ENCODE peak calls at places on chromosomes 4 and X, in eight cellular contexts. One of them, this sample, is unnamed. For H3K4me1, the result is how much of the 10 kb centered on the place peaks cover.

GRCh38 chrX:39894626-39895025 is 203.1 kb downstream of the BCOR start:
- ATAC-seq in HCT116: no peak
- ATAC-seq in GM23338: no peak
- ATAC-seq in HepG2: no peak
- ATAC-seq in Panc1: no peak
- ATAC-seq in K562: no peak
- ATAC-seq in upper lobe of left lung: no peak
- ATAC-seq in GM12878: no peak
- ATAC-seq in this sample: no peak

GRCh38 chr4:85812776-85813175 is 337.8 kb downstream of the ARHGAP24 start:
- ATAC-seq in HCT116: no peak
- ATAC-seq in GM23338: no peak
- ATAC-seq in HepG2: no peak
- ATAC-seq in Panc1: no peak
- ATAC-seq in K562: no peak
- ATAC-seq in upper lobe of left lung: no peak
- ATAC-seq in GM12878: no peak
- ATAC-seq in this sample: no peak

GRCh38 chr4:77078401-77078800 is 2.6 kb upstream of the CCNI start:
- ATAC-seq in HCT116: no peak
- ATAC-seq in GM23338: no peak
- ATAC-seq in HepG2: no peak
- ATAC-seq in Panc1: no peak
- ATAC-seq in K562: no peak
- ATAC-seq in upper lobe of left lung: no peak
- ATAC-seq in GM12878: no peak
- ATAC-seq in this sample: no peak

GRCh38 chr4:14924945-14925344 is 77.3 kb upstream of the CPEB2 start:
- ATAC-seq in HCT116: no peak
- ATAC-seq in GM23338: no peak
- ATAC-seq in HepG2: peak
- ATAC-seq in Panc1: no peak
- ATAC-seq in K562: no peak
- ATAC-seq in upper lobe of left lung: peak
- ATAC-seq in GM12878: peak
- ATAC-seq in this sample: no peak

GRCh38 chrX:68650491-68650890 is 3.0 kb downstream of the STARD8 start:
- ATAC-seq in HCT116: no peak
- ATAC-seq in GM23338: no peak
- ATAC-seq in HepG2: no peak
- ATAC-seq in Panc1: no peak
- ATAC-seq in K562: no peak
- ATAC-seq in upper lobe of left lung: no peak
- ATAC-seq in GM12878: no peak
- ATAC-seq in this sample: no peak

GRCh38 chr4:74108457-74109115 is 9.6 kb upstream of the CXCL2 start:
- ATAC-seq in HCT116: peak
- ATAC-seq in GM23338: no peak
- ATAC-seq in HepG2: no peak
- ATAC-seq in Panc1: no peak
- ATAC-seq in K562: no peak
- ATAC-seq in upper lobe of left lung: no peak
- ATAC-seq in GM12878: no peak
- ATAC-seq in this sample: no peak

GRCh38 chr4:40316333-40316781 is 18.8 kb upstream of the CHRNA9 start:
- ATAC-seq in HCT116: no peak
- ATAC-seq in GM23338: peak
- ATAC-seq in HepG2: no peak
- ATAC-seq in Panc1: peak
- ATAC-seq in K562: no peak
- ATAC-seq in upper lobe of left lung: peak
- ATAC-seq in GM12878: peak
- ATAC-seq in this sample: peak

GRCh38 chr4:78667337-78667736 is 108.8 kb upstream of the BMP2K start:
- ATAC-seq in HCT116: no peak
- ATAC-seq in GM23338: no peak
- ATAC-seq in HepG2: no peak
- ATAC-seq in Panc1: no peak
- ATAC-seq in K562: no peak
- ATAC-seq in upper lobe of left lung: peak
- ATAC-seq in GM12878: peak
- ATAC-seq in this sample: no peak

GRCh38 chr4:168868044-168868855 is 141.8 kb downstream of the CBR4 start:
- ATAC-seq in HCT116: no peak
- ATAC-seq in GM23338: no peak
- ATAC-seq in HepG2: no peak
- ATAC-seq in Panc1: no peak
- ATAC-seq in K562: no peak
- ATAC-seq in upper lobe of left lung: no peak
- ATAC-seq in GM12878: no peak
- ATAC-seq in this sample: no peak

GRCh38 chr4:120509222-120509621 is 413.3 kb downstream of the PRDM5 start:
- ATAC-seq in HCT116: no peak
- ATAC-seq in GM23338: no peak
- ATAC-seq in HepG2: no peak
- ATAC-seq in Panc1: no peak
- ATAC-seq in K562: no peak
- ATAC-seq in upper lobe of left lung: no peak
- ATAC-seq in GM12878: no peak
- ATAC-seq in this sample: no peak

GRCh38 chr4:73523126-73523525 is 41.6 kb downstream of the AFM start:
- ATAC-seq in HCT116: no peak
- ATAC-seq in GM23338: no peak
- ATAC-seq in HepG2: no peak
- ATAC-seq in Panc1: no peak
- ATAC-seq in K562: no peak
- ATAC-seq in upper lobe of left lung: no peak
- ATAC-seq in GM12878: no peak
- ATAC-seq in this sample: no peak

GRCh38 chr4:87532109-87532508 is 2.9 kb upstream of the SPARCL1 start:
- ATAC-seq in HCT116: no peak
- ATAC-seq in GM23338: no peak
- ATAC-seq in HepG2: no peak
- ATAC-seq in Panc1: no peak
- ATAC-seq in K562: no peak
- ATAC-seq in upper lobe of left lung: no peak
- ATAC-seq in GM12878: no peak
- ATAC-seq in this sample: no peak
- H3K27ac ChIP-seq in HCT116: no peak
- H3K27ac ChIP-seq in GM23338: no peak
- H3K27ac ChIP-seq in HepG2: no peak
- H3K27ac ChIP-seq in Panc1: no peak
- H3K27ac ChIP-seq in K562: no peak
- H3K27ac ChIP-seq in upper lobe of left lung: peak
- H3K27ac ChIP-seq in GM12878: no peak
- H3K27ac ChIP-seq in this sample: peak

GRCh38 chr4:26273308-26273980 is 47.4 kb upstream of the RBPJ start:
- ATAC-seq in HCT116: no peak
- ATAC-seq in GM23338: no peak
- ATAC-seq in HepG2: no peak
- ATAC-seq in Panc1: no peak
- ATAC-seq in K562: no peak
- ATAC-seq in upper lobe of left lung: peak
- ATAC-seq in GM12878: no peak
- ATAC-seq in this sample: peak
- H3K4me1 ChIP-seq in HCT116: under half
- H3K4me1 ChIP-seq in GM23338: under half
- H3K4me1 ChIP-seq in HepG2: under half
- H3K4me1 ChIP-seq in Panc1: under half
- H3K4me1 ChIP-seq in K562: under half
- H3K4me1 ChIP-seq in upper lobe of left lung: under half
- H3K4me1 ChIP-seq in GM12878: under half
- H3K4me1 ChIP-seq in this sample: under half

GRCh38 chr4:164977243-164978164 is at the start of gene TRIM61:
- ATAC-seq in HCT116: no peak
- ATAC-seq in GM23338: peak
- ATAC-seq in HepG2: no peak
- ATAC-seq in Panc1: no peak
- ATAC-seq in K562: peak
- ATAC-seq in upper lobe of left lung: peak
- ATAC-seq in GM12878: peak
- ATAC-seq in this sample: peak
- TF ChIP-seq POLR2AphosphoS5 in HCT116: no peak
- TF ChIP-seq POLR2AphosphoS5 in GM23338: no peak
- TF ChIP-seq POLR2AphosphoS5 in HepG2: no peak
- TF ChIP-seq POLR2AphosphoS5 in Panc1: no peak
- TF ChIP-seq POLR2AphosphoS5 in K562: no peak
- TF ChIP-seq POLR2AphosphoS5 in upper lobe of left lung: peak
- TF ChIP-seq POLR2AphosphoS5 in GM12878: peak
- TF ChIP-seq POLR2AphosphoS5 in this sample: no peak

DNA sequence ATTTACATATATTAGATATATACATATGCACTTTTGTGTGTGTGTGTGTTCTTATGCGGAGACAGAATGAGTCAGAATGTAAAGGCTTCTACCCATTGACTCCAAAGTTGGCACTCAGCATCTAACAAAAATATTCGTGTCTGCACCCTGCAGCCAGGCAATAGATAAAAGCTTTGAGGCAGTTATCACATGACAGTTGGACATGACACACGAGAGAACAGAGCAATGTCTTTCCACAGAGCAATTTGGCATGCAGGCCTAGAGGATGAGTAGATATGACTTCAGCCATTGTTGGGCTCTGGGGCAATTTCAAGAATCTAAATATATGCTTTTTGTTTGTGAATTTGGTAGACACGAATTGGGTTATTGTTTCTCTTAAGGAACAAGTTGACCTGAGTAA is 391.2 kb downstream of the SLITRK2 start:
- ATAC-seq in HCT116: no peak
- ATAC-seq in GM23338: no peak
- ATAC-seq in HepG2: no peak
- ATAC-seq in Panc1: no peak
- ATAC-seq in K562: no peak
- ATAC-seq in upper lobe of left lung: no peak
- ATAC-seq in GM12878: no peak
- ATAC-seq in this sample: no peak
- H3K27ac ChIP-seq in HCT116: no peak
- H3K27ac ChIP-seq in GM23338: no peak
- H3K27ac ChIP-seq in HepG2: no peak
- H3K27ac ChIP-seq in Panc1: no peak
- H3K27ac ChIP-seq in K562: no peak
- H3K27ac ChIP-seq in upper lobe of left lung: no peak
- H3K27ac ChIP-seq in GM12878: no peak
- H3K27ac ChIP-seq in this sample: no peak

GRCh38 chrX:83495882-83496281 is 12.2 kb upstream of the POU3F4 start:
- ATAC-seq in HCT116: no peak
- ATAC-seq in GM23338: no peak
- ATAC-seq in HepG2: no peak
- ATAC-seq in Panc1: no peak
- ATAC-seq in K562: no peak
- ATAC-seq in upper lobe of left lung: no peak
- ATAC-seq in GM12878: no peak
- ATAC-seq in this sample: no peak

GRCh38 chrX:83501003-83501402 is 7.1 kb upstream of the POU3F4 start:
- ATAC-seq in HCT116: no peak
- ATAC-seq in GM23338: peak
- ATAC-seq in HepG2: no peak
- ATAC-seq in Panc1: no peak
- ATAC-seq in K562: no peak
- ATAC-seq in upper lobe of left lung: no peak
- ATAC-seq in GM12878: no peak
- ATAC-seq in this sample: no peak

DNA sequence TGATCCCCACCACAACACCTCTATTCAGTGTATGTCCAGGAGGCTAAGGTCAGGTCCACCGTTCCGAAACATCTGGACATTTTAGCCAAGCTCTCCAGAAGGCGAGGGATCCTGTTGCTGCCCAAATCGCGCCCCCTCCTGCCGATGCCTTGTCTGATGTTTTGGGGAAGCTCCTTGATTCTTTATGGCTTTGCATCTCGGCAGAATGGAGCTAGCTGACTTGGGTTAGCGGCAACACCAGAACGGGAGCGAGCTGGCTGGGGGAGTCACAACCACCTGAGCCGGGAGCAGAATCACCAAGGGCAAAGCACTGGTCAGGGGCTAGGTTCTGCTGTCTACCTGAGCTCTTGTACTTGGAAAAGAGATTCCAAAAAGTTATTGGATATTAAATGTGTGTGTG is 6.5 kb upstream of the POU3F4 start:
- ATAC-seq in HCT116: no peak
- ATAC-seq in GM23338: peak
- ATAC-seq in HepG2: no peak
- ATAC-seq in Panc1: no peak
- ATAC-seq in K562: no peak
- ATAC-seq in upper lobe of left lung: no peak
- ATAC-seq in GM12878: no peak
- ATAC-seq in this sample: no peak
- H3K4me1 ChIP-seq in HCT116: under half
- H3K4me1 ChIP-seq in GM23338: under half
- H3K4me1 ChIP-seq in HepG2: under half
- H3K4me1 ChIP-seq in Panc1: under half
- H3K4me1 ChIP-seq in K562: under half
- H3K4me1 ChIP-seq in upper lobe of left lung: under half
- H3K4me1 ChIP-seq in GM12878: under half
- H3K4me1 ChIP-seq in this sample: under half

GRCh38 chr4:96025031-96025430 is 185.1 kb downstream of the PDHA2 start:
- ATAC-seq in HCT116: no peak
- ATAC-seq in GM23338: no peak
- ATAC-seq in HepG2: no peak
- ATAC-seq in Panc1: no peak
- ATAC-seq in K562: no peak
- ATAC-seq in upper lobe of left lung: no peak
- ATAC-seq in GM12878: no peak
- ATAC-seq in this sample: no peak
- TF ChIP-seq POLR2AphosphoS5 in HCT116: no peak
- TF ChIP-seq POLR2AphosphoS5 in GM23338: no peak
- TF ChIP-seq POLR2AphosphoS5 in HepG2: no peak
- TF ChIP-seq POLR2AphosphoS5 in Panc1: no peak
- TF ChIP-seq POLR2AphosphoS5 in K562: no peak
- TF ChIP-seq POLR2AphosphoS5 in upper lobe of left lung: no peak
- TF ChIP-seq POLR2AphosphoS5 in GM12878: no peak
- TF ChIP-seq POLR2AphosphoS5 in this sample: no peak

This sample was measured in gastroesophageal sphincter.